ENCODE peak calls at places on chromosome 4, in nine cellular contexts. One of them, this sample, is unnamed.

GRCh38 chr4:76120199-76120598 is 28.0 kb downstream of the NUP54 start:
- DNase-seq in K562: no peak
- DNase-seq in HepG2: no peak
- DNase-seq in GM23338: no peak
- DNase-seq in A549: no peak
- DNase-seq in SK-N-SH: no peak
- DNase-seq in HCT116: no peak
- DNase-seq in GM12878: no peak
- DNase-seq in Panc1: no peak
- DNase-seq in this sample: no peak

GRCh38 chr4:175469519-175469918 is 342.5 kb downstream of the GPM6A start:
- DNase-seq in K562: no peak
- DNase-seq in HepG2: no peak
- DNase-seq in GM23338: no peak
- DNase-seq in A549: peak
- DNase-seq in SK-N-SH: no peak
- DNase-seq in HCT116: no peak
- DNase-seq in GM12878: no peak
- DNase-seq in Panc1: peak
- DNase-seq in this sample: no peak

GRCh38 chr4:40099010-40099409 is 42.4 kb downstream of the N4BP2 start:
- DNase-seq in K562: no peak
- DNase-seq in HepG2: no peak
- DNase-seq in GM23338: no peak
- DNase-seq in A549: no peak
- DNase-seq in SK-N-SH: no peak
- DNase-seq in HCT116: no peak
- DNase-seq in GM12878: no peak
- DNase-seq in Panc1: no peak
- DNase-seq in this sample: peak

GRCh38 chr4:109004431-109004830 is 241.6 kb upstream of the ETNPPL start:
- DNase-seq in K562: no peak
- DNase-seq in HepG2: no peak
- DNase-seq in GM23338: no peak
- DNase-seq in A549: no peak
- DNase-seq in SK-N-SH: no peak
- DNase-seq in HCT116: no peak
- DNase-seq in GM12878: no peak
- DNase-seq in Panc1: no peak
- DNase-seq in this sample: no peak

GRCh38 chr4:76536381-76536689 is 101.3 kb downstream of the SHROOM3 start:
- DNase-seq in K562: no peak
- DNase-seq in HepG2: no peak
- DNase-seq in GM23338: no peak
- DNase-seq in A549: no peak
- DNase-seq in SK-N-SH: no peak
- DNase-seq in HCT116: no peak
- DNase-seq in GM12878: no peak
- DNase-seq in Panc1: no peak
- DNase-seq in this sample: no peak

GRCh38 chr4:7698586-7698985 is 241.1 kb downstream of the AFAP1 start:
- DNase-seq in K562: peak
- DNase-seq in HepG2: no peak
- DNase-seq in GM23338: peak
- DNase-seq in A549: no peak
- DNase-seq in SK-N-SH: peak
- DNase-seq in HCT116: no peak
- DNase-seq in GM12878: no peak
- DNase-seq in Panc1: no peak
- DNase-seq in this sample: no peak

GRCh38 chr4:25504932-25505636 is 128.0 kb downstream of the ANAPC4 start:
- DNase-seq in K562: no peak
- DNase-seq in HepG2: no peak
- DNase-seq in GM23338: no peak
- DNase-seq in A549: no peak
- DNase-seq in SK-N-SH: no peak
- DNase-seq in HCT116: no peak
- DNase-seq in GM12878: no peak
- DNase-seq in Panc1: no peak
- DNase-seq in this sample: no peak

GRCh38 chr4:40525811-40526598 is 103.7 kb downstream of the RBM47 start:
- DNase-seq in K562: peak
- DNase-seq in HepG2: no peak
- DNase-seq in GM23338: peak
- DNase-seq in A549: peak
- DNase-seq in SK-N-SH: no peak
- DNase-seq in HCT116: peak
- DNase-seq in GM12878: no peak
- DNase-seq in Panc1: no peak
- DNase-seq in this sample: no peak

GRCh38 chr4:163492951-163493504 is 1.5 kb upstream of the TMA16 start:
- DNase-seq in K562: peak
- DNase-seq in HepG2: no peak
- DNase-seq in GM23338: peak
- DNase-seq in A549: peak
- DNase-seq in SK-N-SH: no peak
- DNase-seq in HCT116: peak
- DNase-seq in GM12878: no peak
- DNase-seq in Panc1: no peak
- DNase-seq in this sample: peak

GRCh38 chr4:146643812-146644401 is 5.2 kb downstream of the POU4F2 start:
- DNase-seq in K562: peak
- DNase-seq in HepG2: peak
- DNase-seq in GM23338: peak
- DNase-seq in A549: no peak
- DNase-seq in SK-N-SH: no peak
- DNase-seq in HCT116: no peak
- DNase-seq in GM12878: no peak
- DNase-seq in Panc1: no peak
- DNase-seq in this sample: no peak

GRCh38 chr4:105978684-105979296 is 83.5 kb downstream of the NPNT start:
- DNase-seq in K562: no peak
- DNase-seq in HepG2: no peak
- DNase-seq in GM23338: no peak
- DNase-seq in A549: no peak
- DNase-seq in SK-N-SH: no peak
- DNase-seq in HCT116: no peak
- DNase-seq in GM12878: no peak
- DNase-seq in Panc1: no peak
- DNase-seq in this sample: no peak

GRCh38 chr4:33111106-33111505 is 2390.9 kb downstream of the PCDH7 start:
- DNase-seq in K562: no peak
- DNase-seq in HepG2: no peak
- DNase-seq in GM23338: no peak
- DNase-seq in A549: no peak
- DNase-seq in SK-N-SH: no peak
- DNase-seq in HCT116: no peak
- DNase-seq in GM12878: no peak
- DNase-seq in Panc1: no peak
- DNase-seq in this sample: no peak

GRCh38 chr4:25919676-25920075 is 5.7 kb downstream of the SMIM20 start:
- DNase-seq in K562: peak
- DNase-seq in HepG2: peak
- DNase-seq in GM23338: no peak
- DNase-seq in A549: no peak
- DNase-seq in SK-N-SH: no peak
- DNase-seq in HCT116: no peak
- DNase-seq in GM12878: no peak
- DNase-seq in Panc1: no peak
- DNase-seq in this sample: no peak

GRCh38 chr4:17347445-17347844 is 164.4 kb downstream of the QDPR start:
- DNase-seq in K562: peak
- DNase-seq in HepG2: peak
- DNase-seq in GM23338: peak
- DNase-seq in A549: peak
- DNase-seq in SK-N-SH: peak
- DNase-seq in HCT116: peak
- DNase-seq in GM12878: no peak
- DNase-seq in Panc1: no peak
- DNase-seq in this sample: no peak

GRCh38 chr4:92047209-92047877 is 256.4 kb upstream of the GRID2 start:
- DNase-seq in K562: no peak
- DNase-seq in HepG2: no peak
- DNase-seq in GM23338: peak
- DNase-seq in A549: peak
- DNase-seq in SK-N-SH: peak
- DNase-seq in HCT116: no peak
- DNase-seq in GM12878: no peak
- DNase-seq in Panc1: no peak
- DNase-seq in this sample: no peak

GRCh38 chr4:159105063-159105414 is 2.2 kb downstream of the RAPGEF2 start:
- DNase-seq in K562: no peak
- DNase-seq in HepG2: no peak
- DNase-seq in GM23338: no peak
- DNase-seq in A549: no peak
- DNase-seq in SK-N-SH: no peak
- DNase-seq in HCT116: no peak
- DNase-seq in GM12878: no peak
- DNase-seq in Panc1: no peak
- DNase-seq in this sample: no peak

GRCh38 chr4:159106636-159107035 is 3.8 kb downstream of the RAPGEF2 start:
- DNase-seq in K562: no peak
- DNase-seq in HepG2: no peak
- DNase-seq in GM23338: no peak
- DNase-seq in A549: no peak
- DNase-seq in SK-N-SH: no peak
- DNase-seq in HCT116: no peak
- DNase-seq in GM12878: no peak
- DNase-seq in Panc1: no peak
- DNase-seq in this sample: no peak

GRCh38 chr4:159107203-159107921 is 4.5 kb downstream of the RAPGEF2 start:
- DNase-seq in K562: no peak
- DNase-seq in HepG2: no peak
- DNase-seq in GM23338: no peak
- DNase-seq in A549: no peak
- DNase-seq in SK-N-SH: no peak
- DNase-seq in HCT116: no peak
- DNase-seq in GM12878: no peak
- DNase-seq in Panc1: no peak
- DNase-seq in this sample: no peak

GRCh38 chr4:159103406-159104131 is 690 bp downstream of the RAPGEF2 start:
- DNase-seq in K562: peak
- DNase-seq in HepG2: no peak
- DNase-seq in GM23338: peak
- DNase-seq in A549: peak
- DNase-seq in SK-N-SH: peak
- DNase-seq in HCT116: no peak
- DNase-seq in GM12878: no peak
- DNase-seq in Panc1: no peak
- DNase-seq in this sample: no peak

GRCh38 chr4:159105761-159106243 is 2.9 kb downstream of the RAPGEF2 start:
- DNase-seq in K562: peak
- DNase-seq in HepG2: peak
- DNase-seq in GM23338: peak
- DNase-seq in A549: no peak
- DNase-seq in SK-N-SH: no peak
- DNase-seq in HCT116: no peak
- DNase-seq in GM12878: peak
- DNase-seq in Panc1: no peak
- DNase-seq in this sample: peak
- TF ChIP-seq REST in K562: no peak
- TF ChIP-seq REST in HepG2: no peak
- TF ChIP-seq REST in GM23338: no peak
- TF ChIP-seq REST in A549: no peak
- TF ChIP-seq REST in SK-N-SH: no peak
- TF ChIP-seq REST in HCT116: no peak
- TF ChIP-seq REST in GM12878: no peak
- TF ChIP-seq REST in Panc1: no peak
- TF ChIP-seq REST in this sample: no peak

GRCh38 chr4:126995235-126995634 is 637.5 kb upstream of the INTU start:
- DNase-seq in K562: no peak
- DNase-seq in HepG2: no peak
- DNase-seq in GM23338: no peak
- DNase-seq in A549: no peak
- DNase-seq in SK-N-SH: no peak
- DNase-seq in HCT116: no peak
- DNase-seq in GM12878: no peak
- DNase-seq in Panc1: no peak
- DNase-seq in this sample: no peak
- H3K4me3 ChIP-seq in K562: no peak
- H3K4me3 ChIP-seq in HepG2: no peak
- H3K4me3 ChIP-seq in GM23338: no peak
- H3K4me3 ChIP-seq in A549: no peak
- H3K4me3 ChIP-seq in SK-N-SH: no peak
- H3K4me3 ChIP-seq in HCT116: no peak
- H3K4me3 ChIP-seq in GM12878: no peak
- H3K4me3 ChIP-seq in Panc1: no peak
- H3K4me3 ChIP-seq in this sample: no peak

DNA sequence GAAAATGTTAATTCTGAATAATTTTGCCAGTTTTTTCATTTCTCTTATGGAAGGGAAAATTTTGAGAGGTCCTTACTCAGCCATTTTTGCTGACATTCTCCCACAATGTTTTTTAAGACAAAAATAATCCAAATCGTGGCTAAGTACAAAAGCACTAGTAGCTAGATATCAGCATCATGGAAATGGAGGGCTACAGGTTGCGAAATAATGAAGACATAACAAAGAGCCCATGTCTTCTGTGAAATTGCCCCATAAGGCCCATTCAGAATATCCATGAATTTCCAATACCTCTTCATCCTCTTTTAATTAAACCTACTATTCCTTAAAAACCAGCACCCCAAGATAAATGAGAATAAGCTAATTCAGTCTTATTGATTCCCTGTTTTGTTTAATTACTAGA is 107.4 kb downstream of the HNRNPD start:
- DNase-seq in K562: no peak
- DNase-seq in HepG2: no peak
- DNase-seq in GM23338: no peak
- DNase-seq in A549: no peak
- DNase-seq in SK-N-SH: no peak
- DNase-seq in HCT116: no peak
- DNase-seq in GM12878: no peak
- DNase-seq in Panc1: no peak
- DNase-seq in this sample: no peak
- TF ChIP-seq REST in K562: no peak
- TF ChIP-seq REST in HepG2: no peak
- TF ChIP-seq REST in GM23338: no peak
- TF ChIP-seq REST in A549: no peak
- TF ChIP-seq REST in SK-N-SH: no peak
- TF ChIP-seq REST in HCT116: no peak
- TF ChIP-seq REST in GM12878: no peak
- TF ChIP-seq REST in Panc1: no peak
- TF ChIP-seq REST in this sample: no peak

DNA sequence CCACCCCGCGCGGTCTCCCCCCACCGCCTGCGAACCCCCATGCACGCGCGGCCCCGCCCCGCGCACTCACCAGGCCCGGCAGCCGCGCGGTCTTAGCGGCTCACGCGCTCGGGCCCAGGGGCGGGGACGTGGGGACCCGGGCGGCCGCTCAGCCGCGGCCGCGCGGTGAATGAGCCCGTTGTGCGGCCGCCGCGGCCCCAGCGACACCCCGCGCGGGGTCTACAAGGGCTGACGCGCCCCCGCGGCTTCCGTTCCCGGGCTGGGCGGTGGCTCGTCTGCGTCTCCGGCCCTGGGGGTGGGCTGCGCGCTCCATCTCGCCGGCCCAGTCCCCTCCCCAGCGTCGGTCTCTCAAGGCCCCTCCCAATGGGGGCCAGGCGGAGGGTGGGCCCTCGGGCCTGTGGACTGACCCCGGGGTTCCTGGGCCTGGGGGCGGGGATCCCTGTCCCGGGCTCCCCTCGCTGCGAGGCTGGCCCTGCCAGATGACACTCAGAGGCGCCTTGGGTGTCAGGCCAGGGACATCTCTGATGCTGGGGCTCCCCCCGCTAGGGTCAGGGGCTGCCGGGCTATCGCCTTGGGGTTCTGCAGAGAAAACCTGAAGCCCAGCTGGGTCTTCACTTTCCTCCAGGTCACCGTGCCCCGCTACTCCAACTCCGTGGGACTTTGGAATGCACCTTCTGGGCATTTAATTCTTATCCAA is 4.3 kb upstream of the SLC26A1 start:
- DNase-seq in K562: peak
- DNase-seq in HepG2: no peak
- DNase-seq in GM23338: peak
- DNase-seq in A549: no peak
- DNase-seq in SK-N-SH: peak
- DNase-seq in HCT116: no peak
- DNase-seq in GM12878: no peak
- DNase-seq in Panc1: no peak
- DNase-seq in this sample: no peak
- H3K4me3 ChIP-seq in K562: peak
- H3K4me3 ChIP-seq in HepG2: peak
- H3K4me3 ChIP-seq in GM23338: peak
- H3K4me3 ChIP-seq in A549: peak
- H3K4me3 ChIP-seq in SK-N-SH: peak
- H3K4me3 ChIP-seq in HCT116: no peak
- H3K4me3 ChIP-seq in GM12878: no peak
- H3K4me3 ChIP-seq in Panc1: peak
- H3K4me3 ChIP-seq in this sample: no peak

This sample was measured in HL-60.